ENCODE peak calls at places on chromosome 19, in seven cellular contexts. Z is activated naive CD4-positive, alpha-beta T cell; V is NCI-H1417 treated with DMSO at 0.1 percent for 48 hours; C is NCI-H2029 treated with DMSO at 0.1 percent for 48 hours; G is activated CD4-positive, alpha-beta memory T cell treated with anti-CD3 and anti-CD28 coated beads, Interleukin-2, amount 10 ng/mL, durations not matched to agents 7 days and 5 days; O is CD4-positive, alpha-beta T cell; I is OCI-M1. N is an unnamed sample.
A peak's percentile ranks its signal among the peaks of the same experiment; 100 is the strongest.

GRCh38 chr19:30112666-30113065 is 170.6 kb downstream of the URI1 start:
- DNase-seq in Z (no peak), V (no peak), C (no peak), G (no peak), O (no peak), I (no peak), N (no peak)

GRCh38 chr19:2561895-2562294 is 86.0 kb downstream of the GADD45B start:
- DNase-seq in Z (peak; percentile 52), V (no peak), C (no peak), G (peak; percentile 80), O (peak; percentile 59), I (no peak), N (no peak)

GRCh38 chr19:18775586-18776287 is 15.4 kb downstream of the COMP start:
- DNase-seq in Z (no peak), V (no peak), C (no peak), G (no peak), O (no peak), I (no peak), N (no peak)

GRCh38 chr19:48403606-48404005 is 10.1 kb downstream of the GRIN2D start:
- DNase-seq in Z (peak; percentile 9), V (no peak), C (no peak), G (peak; percentile 67), O (no peak), I (peak; percentile 81), N (peak; percentile 51)

GRCh38 chr19:16771618-16772017 is 52.0 kb downstream of the NWD1 start:
- DNase-seq in Z (peak; percentile 52), V (no peak), C (peak; percentile 43), G (peak; percentile 77), O (peak; percentile 62), I (peak; percentile 94), N (peak; percentile 86)

GRCh38 chr19:46904114-46905060 is 43.6 kb downstream of the ARHGAP35 start:
- DNase-seq in Z (no peak), V (no peak), C (no peak), G (no peak), O (no peak), I (no peak), N (peak; percentile 54)

GRCh38 chr19:1789282-1790020 is 22.6 kb downstream of the ATP8B3 start:
- DNase-seq in Z (no peak), V (no peak), C (no peak), G (no peak), O (no peak), I (no peak), N (no peak)

GRCh38 chr19:4559569-4559968 is at the start of gene SEMA6B:
- DNase-seq in Z (no peak), V (no peak), C (no peak), G (no peak), O (no peak), I (no peak), N (peak; percentile 65)

GRCh38 chr19:29964171-29964570 is 22.1 kb downstream of the URI1 start:
- DNase-seq in Z (no peak), V (no peak), C (no peak), G (no peak), O (no peak), I (peak; percentile 36), N (no peak)

GRCh38 chr19:6412111-6412999 is 12.3 kb downstream of the KHSRP start:
- DNase-seq in Z (peak; percentile 24), V (no peak), C (no peak), G (peak; percentile 43), O (peak; percentile 36), I (peak; percentile 1), N (no peak)

GRCh38 chr19:17076539-17076919 is 952 bp downstream of the MYO9B start:
- DNase-seq in Z (no peak), V (no peak), C (no peak), G (peak; percentile 51), O (no peak), I (peak; percentile 53), N (no peak)

GRCh38 chr19:5918463-5919079 is 4.5 kb downstream of the CAPS start:
- DNase-seq in Z (no peak), V (no peak), C (no peak), G (no peak), O (no peak), I (no peak), N (no peak)

GRCh38 chr19:41753159-41753558 is 2.2 kb upstream of the CEACAM6 start:
- DNase-seq in Z (peak; percentile 63), V (no peak), C (no peak), G (peak; percentile 72), O (peak; percentile 76), I (peak; percentile 70), N (peak; percentile 20)

GRCh38 chr19:11169896-11170678 is 14.5 kb upstream of the SPC24 start:
- DNase-seq in Z (no peak), V (no peak), C (no peak), G (no peak), O (no peak), I (no peak), N (no peak)

GRCh38 chr19:35037716-35038622 is 3.6 kb upstream of the HPN start:
- DNase-seq in Z (no peak), V (no peak), C (peak; percentile 68), G (no peak), O (no peak), I (no peak), N (peak; percentile 68)

GRCh38 chr19:13850910-13851753 is 25.8 kb upstream of the NANOS3 start:
- DNase-seq in Z (peak; percentile 28), V (no peak), C (no peak), G (peak; percentile 48), O (no peak), I (peak; percentile 80), N (peak; percentile 93)

GRCh38 chr19:4582112-4582553 is 22.6 kb upstream of the SEMA6B start:
- DNase-seq in Z (no peak), V (no peak), C (no peak), G (no peak), O (no peak), I (no peak), N (no peak)

GRCh38 chr19:55552620-55553019 is 7.3 kb upstream of the SBK3 start:
- DNase-seq in Z (no peak), V (no peak), C (no peak), G (no peak), O (no peak), I (no peak), N (no peak)

GRCh38 chr19:4910594-4911273 is 1.4 kb downstream of the UHRF1 start:
- DNase-seq in Z (no peak), V (no peak), C (no peak), G (peak; percentile 29), O (no peak), I (peak; percentile 64), N (no peak)

GRCh38 chr19:19055701-19056100 is 8.1 kb upstream of the SLC25A42 start:
- DNase-seq in Z (no peak), V (no peak), C (no peak), G (no peak), O (no peak), I (no peak), N (no peak)

GRCh38 chr19:33468361-33469170 is 53.0 kb downstream of the PEPD start:
- DNase-seq in Z (no peak), V (no peak), C (no peak), G (no peak), O (no peak), I (no peak), N (no peak)

GRCh38 chr19:41064974-41065569 is 23.2 kb upstream of the CYP2A13 start:
- DNase-seq in Z (no peak), V (no peak), C (no peak), G (no peak), O (no peak), I (peak; percentile 68), N (no peak)

GRCh38 chr19:57978586-57979289 is 4.4 kb upstream of the C19orf18 start:
- DNase-seq in Z (no peak), V (no peak), C (no peak), G (no peak), O (no peak), I (peak; percentile 42), N (no peak)

GRCh38 chr19:39996218-39996810 is 546 bp upstream of the ZNF546 start:
- DNase-seq in Z (peak; percentile 39), V (no peak), C (no peak), G (peak; percentile 58), O (no peak), I (peak; percentile 73), N (peak; percentile 24)

GRCh38 chr19:18774107-18774506 is 17.0 kb downstream of the COMP start:
- DNase-seq in Z (no peak), V (no peak), C (no peak), G (no peak), O (no peak), I (no peak), N (no peak)

GRCh38 chr19:3073159-3073563 is 10.9 kb upstream of the TLE5 start:
- DNase-seq in Z (no peak), V (no peak), C (peak; percentile 67), G (no peak), O (no peak), I (no peak), N (peak; percentile 55)

GRCh38 chr19:28878862-28879566 is 333.9 kb downstream of the UQCRFS1 start:
- DNase-seq in Z (peak; percentile 32), V (no peak), C (peak; percentile 58), G (peak; percentile 61), O (peak; percentile 19), I (peak; percentile 88), N (peak; percentile 79)

GRCh38 chr19:8305798-8306197 is 2.4 kb downstream of the CD320 start:
- DNase-seq in Z (no peak), V (no peak), C (no peak), G (no peak), O (no peak), I (no peak), N (no peak)

GRCh38 chr19:56403764-56404704 is at the start of gene ZNF583:
- DNase-seq in Z (peak; percentile 75), V (peak; percentile 23), C (peak; percentile 79), G (peak; percentile 91), O (peak; percentile 79), I (peak; percentile 95), N (peak; percentile 97)

GRCh38 chr19:751501-752341 is 809 bp downstream of the MISP start:
- DNase-seq in Z (no peak), V (no peak), C (no peak), G (no peak), O (no peak), I (no peak), N (no peak)

GRCh38 chr19:50024719-50025021 is 502 bp downstream of the VRK3 start:
- DNase-seq in Z (no peak), V (no peak), C (no peak), G (no peak), O (no peak), I (no peak), N (no peak)

GRCh38 chr19:39941615-39942507 is 7.4 kb upstream of the FCGBP start:
- DNase-seq in Z (no peak), V (no peak), C (no peak), G (peak; percentile 60), O (peak; percentile 27), I (peak; percentile 90), N (peak; percentile 40)

GRCh38 chr19:9054768-9055167 is 32.1 kb upstream of the OR1M1 start:
- DNase-seq in Z (no peak), V (no peak), C (no peak), G (no peak), O (no peak), I (no peak), N (no peak)

GRCh38 chr19:29671393-29672076 is 6.3 kb downstream of the PLEKHF1 start:
- DNase-seq in Z (peak; percentile 69), V (no peak), C (peak; percentile 80), G (peak; percentile 94), O (peak; percentile 81), I (peak; percentile 62), N (peak; percentile 43)

GRCh38 chr19:18939163-18939562 is 1.9 kb downstream of the HOMER3 start:
- DNase-seq in Z (no peak), V (no peak), C (no peak), G (no peak), O (no peak), I (no peak), N (no peak)

GRCh38 chr19:21322528-21322927 is 6.7 kb downstream of the ZNF708 start:
- DNase-seq in Z (no peak), V (no peak), C (no peak), G (no peak), O (no peak), I (no peak), N (no peak)

GRCh38 chr19:48739400-48739825 is 997 bp downstream of the RASIP1 start:
- DNase-seq in Z (no peak), V (no peak), C (no peak), G (no peak), O (no peak), I (no peak), N (no peak)

GRCh38 chr19:40800339-40800996 is 1.5 kb downstream of the EGLN2 start:
- DNase-seq in Z (no peak), V (no peak), C (no peak), G (no peak), O (no peak), I (no peak), N (no peak)

N was measured in adrenal gland.